ENCODE peak calls at places on chromosomes 11 and 22, in seven cellular contexts. A is NCI-H2081; Z is aorta; S is EL; V is PC-3; U is Daoy; W is activated T-helper 9 cell treated with anti-CD3 and anti-CD28 coated beads, Interleukin-2, amount 50 U/mL, for 16 hours. G is an unnamed sample.

GRCh38 chr22:23182289-23183106 is 2.2 kb downstream of the BCR start:
- DNase-seq in V (peak; percentile 72), Z (no peak), A (no peak), W (peak; percentile 56), U (peak; percentile 78), S (no peak), G (peak; percentile 21)

GRCh38 chr22:50027639-50028537 is 15.3 kb upstream of the IL17REL start:
- DNase-seq in U (peak; percentile 80), Z (peak; percentile 63), S (no peak), W (peak; percentile 60), A (no peak), V (peak; percentile 73), G (peak; percentile 27)

GRCh38 chr22:38649841-38650522 is 6.2 kb downstream of the FAM227A start:
- DNase-seq in W (no peak), Z (no peak), S (no peak), A (no peak), V (peak; percentile 59), U (no peak), G (no peak)

GRCh38 chr11:27471588-27472397 is 797 bp downstream of the LGR4 start:
- DNase-seq in U (peak; percentile 43), Z (peak; percentile 81), A (peak; percentile 51), V (peak; percentile 21), S (no peak), W (peak; percentile 6), G (no peak)

GRCh38 chr22:41290262-41291221 is 4.6 kb upstream of the RANGAP1 start:
- DNase-seq in U (peak; percentile 86), V (peak; percentile 81), A (no peak), W (no peak), Z (no peak), S (peak; percentile 97), G (no peak)

GRCh38 chr11:128361451-128362020 is 225.8 kb downstream of the ETS1 start:
- DNase-seq in W (no peak), V (peak; percentile 58), S (peak; percentile 74), Z (no peak), A (peak; percentile 51), U (peak; percentile 79), G (no peak)

GRCh38 chr11:88435405-88435804 is 97.9 kb upstream of the CTSC start:
- DNase-seq in S (no peak), Z (no peak), U (no peak), W (no peak), A (no peak), V (no peak), G (no peak)

GRCh38 chr11:93133710-93134109 is 64.1 kb downstream of the SLC36A4 start:
- DNase-seq in A (no peak), U (no peak), S (peak; percentile 58), W (no peak), V (no peak), Z (no peak), G (no peak)

GRCh38 chr11:35725880-35726279 is 63.3 kb downstream of the TRIM44 start:
- DNase-seq in A (no peak), U (peak; percentile 73), Z (no peak), S (peak; percentile 76), V (peak; percentile 72), W (no peak), G (no peak)

GRCh38 chr22:31134688-31135087 is 5.6 kb downstream of the PLA2G3 start:
- DNase-seq in W (no peak), V (no peak), U (no peak), A (no peak), Z (no peak), S (no peak), G (no peak)

G was measured in activated CD4-positive, alpha-beta T cell treated with anti-CD3 and anti-CD28 coated beads for 1 hour.